ENCODE peak calls at places on chromosomes 6 and 20, in five cellular contexts. D, U, B, C and Q are unnamed samples.

GRCh38 chr6:135851442-135852271 is at the start of gene PDE7B:
- DNase-seq in C (peak; percentile 56), B (peak; percentile 24), D (no peak), U (peak; percentile 87), Q (peak; percentile 98)

GRCh38 chr6:127954082-127954481 is 53.2 kb upstream of the THEMIS start:
- DNase-seq in B (no peak), U (no peak), C (no peak), D (no peak), Q (peak; percentile 67)

GRCh38 chr6:112231609-112232060 is 22.7 kb downstream of the LAMA4 start:
- DNase-seq in C (no peak), D (no peak), B (peak; percentile 73), U (peak; percentile 49), Q (peak; percentile 87)

GRCh38 chr20:50172347-50173013 is 18.1 kb upstream of the CEBPB start:
- DNase-seq in U (peak; percentile 67), D (no peak), C (peak; percentile 89), B (no peak), Q (peak; percentile 84)

GRCh38 chr6:165889636-165890403 is 226.8 kb upstream of the PDE10A start:
- DNase-seq in U (peak; percentile 66), B (no peak), D (peak; percentile 13), C (peak; percentile 48), Q (peak; percentile 7)

GRCh38 chr6:149169761-149170359 is 147.7 kb upstream of the TAB2 start:
- DNase-seq in D (no peak), C (no peak), U (no peak), B (no peak), Q (peak; percentile 95)

GRCh38 chr6:44505751-44506150 is 118.2 kb downstream of the CDC5L start:
- DNase-seq in B (no peak), U (no peak), D (no peak), C (no peak), Q (no peak)

GRCh38 chr6:110399219-110400071 is 15.9 kb downstream of the DDO start:
- DNase-seq in D (no peak), C (no peak), B (no peak), U (no peak), Q (no peak)

GRCh38 chr6:136412410-136412809 is 122.8 kb upstream of the BCLAF1 start:
- DNase-seq in D (no peak), B (no peak), C (no peak), U (no peak), Q (no peak)

GRCh38 chr6:35181313-35181932 is 32.3 kb upstream of the SCUBE3 start:
- DNase-seq in D (no peak), B (no peak), U (no peak), C (no peak), Q (peak; percentile 94)

GRCh38 chr20:59403261-59403961 is 103.0 kb downstream of the EDN3 start:
- DNase-seq in B (no peak), D (no peak), C (peak; percentile 95), U (peak; percentile 90), Q (peak; percentile 11)

GRCh38 chr6:44471271-44471981 is 83.9 kb downstream of the CDC5L start:
- DNase-seq in D (no peak), B (no peak), C (no peak), U (no peak), Q (no peak)